ENCODE peak calls at places on chromosome 22, in six cellular contexts. One of them, this sample, is unnamed.

GRCh38 chr22:28780296-28780695 is 7.8 kb downstream of the CCDC117 start:
- ATAC-seq in HepG2: no peak
- ATAC-seq in K562: no peak
- ATAC-seq in A549: no peak
- ATAC-seq in GM12878: no peak
- ATAC-seq in upper lobe of left lung: no peak
- ATAC-seq in this sample: no peak

GRCh38 chr22:39325392-39325932 is 6.0 kb upstream of the RPL3 start:
- ATAC-seq in HepG2: no peak
- ATAC-seq in K562: no peak
- ATAC-seq in A549: no peak
- ATAC-seq in GM12878: no peak
- ATAC-seq in upper lobe of left lung: no peak
- ATAC-seq in this sample: no peak

GRCh38 chr22:25656724-25657123 is 85.3 kb upstream of the MYO18B start:
- ATAC-seq in HepG2: no peak
- ATAC-seq in K562: no peak
- ATAC-seq in A549: no peak
- ATAC-seq in GM12878: peak; percentile 99
- ATAC-seq in upper lobe of left lung: no peak
- ATAC-seq in this sample: no peak

GRCh38 chr22:40764743-40765441 is 54.3 kb downstream of the SLC25A17 start:
- ATAC-seq in HepG2: no peak
- ATAC-seq in K562: no peak
- ATAC-seq in A549: no peak
- ATAC-seq in GM12878: peak; percentile 72
- ATAC-seq in upper lobe of left lung: no peak
- ATAC-seq in this sample: no peak

GRCh38 chr22:37607912-37608476 is 640 bp upstream of the GGA1 start:
- ATAC-seq in HepG2: peak; percentile 76
- ATAC-seq in K562: no peak
- ATAC-seq in A549: peak; percentile 5
- ATAC-seq in GM12878: peak; percentile 5
- ATAC-seq in upper lobe of left lung: no peak
- ATAC-seq in this sample: no peak

GRCh38 chr22:40209945-40210485 is 32.3 kb downstream of the TNRC6B start:
- ATAC-seq in HepG2: no peak
- ATAC-seq in K562: no peak
- ATAC-seq in A549: no peak
- ATAC-seq in GM12878: peak; percentile 19
- ATAC-seq in upper lobe of left lung: no peak
- ATAC-seq in this sample: no peak

GRCh38 chr22:23591846-23592245 is 11.8 kb upstream of the IGLL1 start:
- ATAC-seq in HepG2: no peak
- ATAC-seq in K562: no peak
- ATAC-seq in A549: no peak
- ATAC-seq in GM12878: no peak
- ATAC-seq in upper lobe of left lung: no peak
- ATAC-seq in this sample: peak; percentile 28

GRCh38 chr22:17706451-17706900 is 67.8 kb downstream of the BID start:
- ATAC-seq in HepG2: peak; percentile 59
- ATAC-seq in K562: peak; percentile 83
- ATAC-seq in A549: peak; percentile 100
- ATAC-seq in GM12878: peak; percentile 95
- ATAC-seq in upper lobe of left lung: peak; percentile 73
- ATAC-seq in this sample: peak; percentile 97

GRCh38 chr22:39719559-39720450 is 149.3 kb downstream of the CACNA1I start:
- ATAC-seq in HepG2: no peak
- ATAC-seq in K562: no peak
- ATAC-seq in A549: no peak
- ATAC-seq in GM12878: no peak
- ATAC-seq in upper lobe of left lung: no peak
- ATAC-seq in this sample: no peak

GRCh38 chr22:49976439-49977175 is 16.0 kb downstream of the PIM3 start:
- ATAC-seq in HepG2: no peak
- ATAC-seq in K562: peak; percentile 20
- ATAC-seq in A549: peak; percentile 57
- ATAC-seq in GM12878: peak; percentile 62
- ATAC-seq in upper lobe of left lung: no peak
- ATAC-seq in this sample: no peak

GRCh38 chr22:50016988-50017700 is 4.6 kb upstream of the IL17REL start:
- ATAC-seq in HepG2: no peak
- ATAC-seq in K562: no peak
- ATAC-seq in A549: no peak
- ATAC-seq in GM12878: peak; percentile 86
- ATAC-seq in upper lobe of left lung: no peak
- ATAC-seq in this sample: no peak

GRCh38 chr22:39232246-39232645 is 12.5 kb downstream of the PDGFB start:
- ATAC-seq in HepG2: no peak
- ATAC-seq in K562: no peak
- ATAC-seq in A549: no peak
- ATAC-seq in GM12878: no peak
- ATAC-seq in upper lobe of left lung: no peak
- ATAC-seq in this sample: no peak

GRCh38 chr22:17820879-17821439 is 46.7 kb upstream of the BID start:
- ATAC-seq in HepG2: no peak
- ATAC-seq in K562: peak; percentile 36
- ATAC-seq in A549: no peak
- ATAC-seq in GM12878: peak; percentile 34
- ATAC-seq in upper lobe of left lung: no peak
- ATAC-seq in this sample: no peak

GRCh38 chr22:36052505-36052941 is 23.9 kb upstream of the RBFOX2 start:
- ATAC-seq in HepG2: peak; percentile 71
- ATAC-seq in K562: peak; percentile 97
- ATAC-seq in A549: no peak
- ATAC-seq in GM12878: peak; percentile 31
- ATAC-seq in upper lobe of left lung: no peak
- ATAC-seq in this sample: no peak

GRCh38 chr22:34765115-34765514 is 300.8 kb upstream of the ISX start:
- ATAC-seq in HepG2: no peak
- ATAC-seq in K562: no peak
- ATAC-seq in A549: no peak
- ATAC-seq in GM12878: no peak
- ATAC-seq in upper lobe of left lung: no peak
- ATAC-seq in this sample: no peak

GRCh38 chr22:30882181-30882771 is 86.3 kb downstream of the MORC2 start:
- ATAC-seq in HepG2: no peak
- ATAC-seq in K562: peak; percentile 15
- ATAC-seq in A549: no peak
- ATAC-seq in GM12878: no peak
- ATAC-seq in upper lobe of left lung: no peak
- ATAC-seq in this sample: no peak

GRCh38 chr22:38718414-38718813 is 12.7 kb downstream of the GTPBP1 start:
- ATAC-seq in HepG2: peak; percentile 88
- ATAC-seq in K562: no peak
- ATAC-seq in A549: peak; percentile 100
- ATAC-seq in GM12878: no peak
- ATAC-seq in upper lobe of left lung: peak; percentile 92
- ATAC-seq in this sample: peak; percentile 95

GRCh38 chr22:30751529-30751928 is 56.9 kb downstream of the OSBP2 start:
- ATAC-seq in HepG2: no peak
- ATAC-seq in K562: no peak
- ATAC-seq in A549: no peak
- ATAC-seq in GM12878: no peak
- ATAC-seq in upper lobe of left lung: no peak
- ATAC-seq in this sample: no peak

GRCh38 chr22:23608583-23608982 is 23.5 kb downstream of the DRICH1 start:
- ATAC-seq in HepG2: peak; percentile 12
- ATAC-seq in K562: peak; percentile 78
- ATAC-seq in A549: no peak
- ATAC-seq in GM12878: no peak
- ATAC-seq in upper lobe of left lung: no peak
- ATAC-seq in this sample: no peak

GRCh38 chr22:37807410-37808293 is at the start of gene GCAT:
- ATAC-seq in HepG2: peak; percentile 79
- ATAC-seq in K562: peak; percentile 93
- ATAC-seq in A549: peak; percentile 71
- ATAC-seq in GM12878: peak; percentile 99
- ATAC-seq in upper lobe of left lung: peak; percentile 96
- ATAC-seq in this sample: peak; percentile 92

GRCh38 chr22:44743247-44743646 is 9.1 kb upstream of the ARHGAP8 start:
- ATAC-seq in HepG2: no peak
- ATAC-seq in K562: no peak
- ATAC-seq in A549: no peak
- ATAC-seq in GM12878: no peak
- ATAC-seq in upper lobe of left lung: no peak
- ATAC-seq in this sample: no peak

GRCh38 chr22:44746061-44746789 is 6.2 kb upstream of the ARHGAP8 start:
- ATAC-seq in HepG2: no peak
- ATAC-seq in K562: no peak
- ATAC-seq in A549: no peak
- ATAC-seq in GM12878: no peak
- ATAC-seq in upper lobe of left lung: no peak
- ATAC-seq in this sample: no peak

GRCh38 chr22:44741929-44742328 is 10.4 kb upstream of the ARHGAP8 start:
- ATAC-seq in HepG2: no peak
- ATAC-seq in K562: no peak
- ATAC-seq in A549: no peak
- ATAC-seq in GM12878: no peak
- ATAC-seq in upper lobe of left lung: peak; percentile 35
- ATAC-seq in this sample: no peak

GRCh38 chr22:44746836-44747519 is 5.4 kb upstream of the ARHGAP8 start:
- ATAC-seq in HepG2: peak; percentile 16
- ATAC-seq in K562: no peak
- ATAC-seq in A549: no peak
- ATAC-seq in GM12878: no peak
- ATAC-seq in upper lobe of left lung: no peak
- ATAC-seq in this sample: no peak

DNA sequence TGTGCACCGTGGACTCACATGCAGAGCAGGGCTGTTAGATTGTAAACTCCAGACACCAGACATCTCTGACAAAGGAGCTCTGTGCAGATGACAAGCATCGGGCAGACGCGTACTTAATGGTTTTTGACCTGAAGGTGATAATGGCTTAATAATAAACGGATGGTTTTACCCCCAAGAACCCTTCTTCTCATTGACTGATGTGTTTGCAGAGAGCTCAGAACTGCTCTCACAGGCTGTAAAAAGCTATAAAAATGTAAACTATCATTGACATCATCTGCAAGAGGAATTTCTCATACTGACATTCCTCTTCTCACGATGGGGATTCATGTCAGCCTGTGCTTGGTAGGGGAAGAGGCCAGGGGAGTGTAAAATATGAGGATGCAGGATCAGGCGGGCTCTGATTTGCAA is 8.6 kb upstream of the ARHGAP8 start:
- ATAC-seq in HepG2: no peak
- ATAC-seq in K562: no peak
- ATAC-seq in A549: no peak
- ATAC-seq in GM12878: no peak
- ATAC-seq in upper lobe of left lung: no peak
- ATAC-seq in this sample: no peak
- TF ChIP-seq POLR2A in HepG2: no peak
- TF ChIP-seq POLR2A in K562: no peak
- TF ChIP-seq POLR2A in A549: no peak
- TF ChIP-seq POLR2A in GM12878: no peak
- TF ChIP-seq POLR2A in upper lobe of left lung: no peak
- TF ChIP-seq POLR2A in this sample: no peak

GRCh38 chr22:19658057-19658966 is 56.0 kb upstream of the SEPTIN5 start:
- ATAC-seq in HepG2: no peak
- ATAC-seq in K562: no peak
- ATAC-seq in A549: no peak
- ATAC-seq in GM12878: no peak
- ATAC-seq in upper lobe of left lung: no peak
- ATAC-seq in this sample: no peak
- TF ChIP-seq EP300 in HepG2: no peak
- TF ChIP-seq EP300 in K562: no peak
- TF ChIP-seq EP300 in A549: no peak
- TF ChIP-seq EP300 in GM12878: no peak
- TF ChIP-seq EP300 in upper lobe of left lung: no peak
- TF ChIP-seq EP300 in this sample: no peak

GRCh38 chr22:42711281-42711731 is 9.4 kb downstream of the A4GALT start:
- ATAC-seq in HepG2: no peak
- ATAC-seq in K562: no peak
- ATAC-seq in A549: no peak
- ATAC-seq in GM12878: peak; percentile 8
- ATAC-seq in upper lobe of left lung: no peak
- ATAC-seq in this sample: no peak
- H3K27ac ChIP-seq in HepG2: no peak overlapping the region
- H3K27ac ChIP-seq in K562: no peak overlapping the region
- H3K27ac ChIP-seq in A549: no peak overlapping the region
- H3K27ac ChIP-seq in GM12878: peak overlapping the region; percentile 49
- H3K27ac ChIP-seq in upper lobe of left lung: no peak overlapping the region
- H3K27ac ChIP-seq in this sample: peak overlapping the region; percentile 66

GRCh38 chr22:26672590-26673468 is 15.4 kb downstream of the MIAT start:
- ATAC-seq in HepG2: peak; percentile 66
- ATAC-seq in K562: peak; percentile 92
- ATAC-seq in A549: peak; percentile 91
- ATAC-seq in GM12878: peak; percentile 79
- ATAC-seq in upper lobe of left lung: peak; percentile 93
- ATAC-seq in this sample: peak; percentile 95
- TF ChIP-seq POLR2A in HepG2: peak; percentile 50
- TF ChIP-seq POLR2A in K562: peak; percentile 77
- TF ChIP-seq POLR2A in A549: peak; percentile 23
- TF ChIP-seq POLR2A in GM12878: peak; percentile 82
- TF ChIP-seq POLR2A in upper lobe of left lung: no peak
- TF ChIP-seq POLR2A in this sample: no peak

GRCh38 chr22:32897400-32897799 is 95.9 kb downstream of the TIMP3 start:
- ATAC-seq in HepG2: no peak
- ATAC-seq in K562: peak; percentile 29
- ATAC-seq in A549: no peak
- ATAC-seq in GM12878: no peak
- ATAC-seq in upper lobe of left lung: no peak
- ATAC-seq in this sample: no peak
- TF ChIP-seq EP300 in HepG2: no peak
- TF ChIP-seq EP300 in K562: no peak
- TF ChIP-seq EP300 in A549: no peak
- TF ChIP-seq EP300 in GM12878: no peak
- TF ChIP-seq EP300 in upper lobe of left lung: no peak
- TF ChIP-seq EP300 in this sample: no peak

GRCh38 chr22:46038174-46038487 is 61.2 kb upstream of the WNT7B start:
- ATAC-seq in HepG2: no peak
- ATAC-seq in K562: no peak
- ATAC-seq in A549: no peak
- ATAC-seq in GM12878: no peak
- ATAC-seq in upper lobe of left lung: no peak
- ATAC-seq in this sample: no peak

GRCh38 chr22:46035380-46035741 is 58.4 kb upstream of the WNT7B start:
- ATAC-seq in HepG2: no peak
- ATAC-seq in K562: no peak
- ATAC-seq in A549: no peak
- ATAC-seq in GM12878: no peak
- ATAC-seq in upper lobe of left lung: no peak
- ATAC-seq in this sample: no peak

GRCh38 chr22:46035742-46036557 is 59.0 kb upstream of the WNT7B start:
- ATAC-seq in HepG2: peak; percentile 93
- ATAC-seq in K562: peak; percentile 95
- ATAC-seq in A549: peak; percentile 90
- ATAC-seq in GM12878: peak; percentile 97
- ATAC-seq in upper lobe of left lung: peak; percentile 99
- ATAC-seq in this sample: peak; percentile 94

GRCh38 chr22:46038516-46039430 is 61.8 kb upstream of the WNT7B start:
- ATAC-seq in HepG2: no peak
- ATAC-seq in K562: no peak
- ATAC-seq in A549: no peak
- ATAC-seq in GM12878: no peak
- ATAC-seq in upper lobe of left lung: no peak
- ATAC-seq in this sample: no peak

GRCh38 chr22:46036558-46037408 is 59.8 kb upstream of the WNT7B start:
- ATAC-seq in HepG2: peak; percentile 79
- ATAC-seq in K562: peak; percentile 19
- ATAC-seq in A549: peak; percentile 80
- ATAC-seq in GM12878: peak; percentile 16
- ATAC-seq in upper lobe of left lung: no peak
- ATAC-seq in this sample: no peak
- H3K27ac ChIP-seq in HepG2: peak overlapping the region; percentile 69
- H3K27ac ChIP-seq in K562: peak overlapping the region; percentile 71
- H3K27ac ChIP-seq in A549: peak overlapping the region; percentile 95
- H3K27ac ChIP-seq in GM12878: peak overlapping the region; percentile 88
- H3K27ac ChIP-seq in upper lobe of left lung: peak overlapping the region; percentile 97
- H3K27ac ChIP-seq in this sample: peak overlapping the region; percentile 74

GRCh38 chr22:26707581-26707980 is 50.2 kb downstream of the MIAT start:
- ATAC-seq in HepG2: no peak
- ATAC-seq in K562: no peak
- ATAC-seq in A549: no peak
- ATAC-seq in GM12878: no peak
- ATAC-seq in upper lobe of left lung: no peak
- ATAC-seq in this sample: no peak
- TF ChIP-seq POLR2A in HepG2: no peak
- TF ChIP-seq POLR2A in K562: no peak
- TF ChIP-seq POLR2A in A549: no peak
- TF ChIP-seq POLR2A in GM12878: no peak
- TF ChIP-seq POLR2A in upper lobe of left lung: no peak
- TF ChIP-seq POLR2A in this sample: no peak